ENCODE peak calls at places on chromosomes 2 and 18, in ten cellular contexts. One of them, this sample, is unnamed.

GRCh38 chr2:126685629-126686028 is 29.7 kb downstream of the GYPC start:
- DNase-seq in left lung: no peak
- DNase-seq in left ventricle myocardium inferior: no peak
- DNase-seq in A673: no peak
- DNase-seq in cardiac muscle cell: no peak
- DNase-seq in uterus: no peak
- DNase-seq in progenitor cell of endocrine pancreas: no peak
- DNase-seq in GM10248: no peak
- DNase-seq in fibroblast of lung: no peak
- DNase-seq in colonic mucosa: no peak
- DNase-seq in this sample: no peak

GRCh38 chr18:76764296-76764901 is 58.0 kb upstream of the ZNF236 start:
- DNase-seq in uterus: no peak
- DNase-seq in left lung: no peak
- DNase-seq in left ventricle myocardium inferior: no peak
- DNase-seq in fibroblast of lung: no peak
- DNase-seq in A673: no peak
- DNase-seq in GM10248: no peak
- DNase-seq in colonic mucosa: no peak
- DNase-seq in cardiac muscle cell: no peak
- DNase-seq in progenitor cell of endocrine pancreas: no peak
- DNase-seq in this sample: no peak

GRCh38 chr2:218631837-218632236 is 24.1 kb downstream of the PLCD4 start:
- DNase-seq in A673: peak
- DNase-seq in left lung: no peak
- DNase-seq in fibroblast of lung: peak
- DNase-seq in GM10248: no peak
- DNase-seq in cardiac muscle cell: peak
- DNase-seq in left ventricle myocardium inferior: no peak
- DNase-seq in uterus: no peak
- DNase-seq in progenitor cell of endocrine pancreas: no peak
- DNase-seq in colonic mucosa: no peak
- DNase-seq in this sample: no peak

GRCh38 chr2:41989503-41990180 is 58.2 kb upstream of the PKDCC start:
- DNase-seq in fibroblast of lung: no peak
- DNase-seq in colonic mucosa: no peak
- DNase-seq in uterus: no peak
- DNase-seq in A673: peak
- DNase-seq in left lung: no peak
- DNase-seq in cardiac muscle cell: peak
- DNase-seq in left ventricle myocardium inferior: no peak
- DNase-seq in GM10248: no peak
- DNase-seq in progenitor cell of endocrine pancreas: no peak
- DNase-seq in this sample: no peak

GRCh38 chr2:86360781-86361180 is 23.4 kb upstream of the REEP1 start:
- DNase-seq in uterus: no peak
- DNase-seq in left ventricle myocardium inferior: no peak
- DNase-seq in colonic mucosa: no peak
- DNase-seq in left lung: no peak
- DNase-seq in fibroblast of lung: no peak
- DNase-seq in progenitor cell of endocrine pancreas: no peak
- DNase-seq in A673: no peak
- DNase-seq in cardiac muscle cell: no peak
- DNase-seq in GM10248: no peak
- DNase-seq in this sample: no peak

GRCh38 chr2:157696036-157696435 is 67.4 kb upstream of the ACVR1C start:
- DNase-seq in fibroblast of lung: peak
- DNase-seq in GM10248: no peak
- DNase-seq in uterus: no peak
- DNase-seq in progenitor cell of endocrine pancreas: no peak
- DNase-seq in cardiac muscle cell: no peak
- DNase-seq in left ventricle myocardium inferior: no peak
- DNase-seq in left lung: no peak
- DNase-seq in A673: no peak
- DNase-seq in colonic mucosa: no peak
- DNase-seq in this sample: no peak

GRCh38 chr2:188272121-188272520 is 19.6 kb upstream of the GULP1 start:
- DNase-seq in left ventricle myocardium inferior: no peak
- DNase-seq in colonic mucosa: no peak
- DNase-seq in uterus: no peak
- DNase-seq in A673: no peak
- DNase-seq in cardiac muscle cell: no peak
- DNase-seq in GM10248: no peak
- DNase-seq in progenitor cell of endocrine pancreas: no peak
- DNase-seq in fibroblast of lung: no peak
- DNase-seq in left lung: no peak
- DNase-seq in this sample: no peak

GRCh38 chr2:101883860-101884259 is 107.9 kb upstream of the IL1R2 start:
- DNase-seq in uterus: no peak
- DNase-seq in fibroblast of lung: peak
- DNase-seq in left lung: no peak
- DNase-seq in A673: peak
- DNase-seq in cardiac muscle cell: peak
- DNase-seq in progenitor cell of endocrine pancreas: no peak
- DNase-seq in left ventricle myocardium inferior: no peak
- DNase-seq in colonic mucosa: peak
- DNase-seq in GM10248: peak
- DNase-seq in this sample: peak

GRCh38 chr2:73561422-73561821 is 80.8 kb downstream of the NAT8 start:
- DNase-seq in left ventricle myocardium inferior: no peak
- DNase-seq in A673: no peak
- DNase-seq in uterus: no peak
- DNase-seq in fibroblast of lung: peak
- DNase-seq in GM10248: no peak
- DNase-seq in left lung: no peak
- DNase-seq in cardiac muscle cell: peak
- DNase-seq in progenitor cell of endocrine pancreas: no peak
- DNase-seq in colonic mucosa: no peak
- DNase-seq in this sample: no peak

GRCh38 chr2:37365669-37366068 is 21.2 kb downstream of the QPCT start:
- DNase-seq in left lung: no peak
- DNase-seq in GM10248: peak
- DNase-seq in left ventricle myocardium inferior: no peak
- DNase-seq in uterus: no peak
- DNase-seq in fibroblast of lung: peak
- DNase-seq in cardiac muscle cell: no peak
- DNase-seq in colonic mucosa: no peak
- DNase-seq in A673: no peak
- DNase-seq in progenitor cell of endocrine pancreas: no peak
- DNase-seq in this sample: peak

GRCh38 chr18:39453882-39454281 is 1888.3 kb upstream of the CELF4 start:
- DNase-seq in left lung: no peak
- DNase-seq in left ventricle myocardium inferior: no peak
- DNase-seq in uterus: peak
- DNase-seq in A673: peak
- DNase-seq in cardiac muscle cell: peak
- DNase-seq in GM10248: no peak
- DNase-seq in progenitor cell of endocrine pancreas: no peak
- DNase-seq in fibroblast of lung: peak
- DNase-seq in colonic mucosa: no peak
- DNase-seq in this sample: no peak

GRCh38 chr2:73268368-73268830 is 15.9 kb downstream of the FBXO41 start:
- DNase-seq in progenitor cell of endocrine pancreas: no peak
- DNase-seq in colonic mucosa: peak
- DNase-seq in left lung: no peak
- DNase-seq in left ventricle myocardium inferior: no peak
- DNase-seq in uterus: no peak
- DNase-seq in A673: no peak
- DNase-seq in cardiac muscle cell: no peak
- DNase-seq in fibroblast of lung: no peak
- DNase-seq in GM10248: no peak
- DNase-seq in this sample: no peak

GRCh38 chr18:37335337-37335736 is 230.3 kb downstream of the CELF4 start:
- DNase-seq in fibroblast of lung: peak
- DNase-seq in GM10248: no peak
- DNase-seq in A673: no peak
- DNase-seq in left ventricle myocardium inferior: no peak
- DNase-seq in progenitor cell of endocrine pancreas: no peak
- DNase-seq in cardiac muscle cell: peak
- DNase-seq in left lung: no peak
- DNase-seq in uterus: no peak
- DNase-seq in colonic mucosa: no peak
- DNase-seq in this sample: peak

GRCh38 chr2:149040451-149040850 is 2.0 kb downstream of the LYPD6B start:
- DNase-seq in uterus: no peak
- DNase-seq in cardiac muscle cell: peak
- DNase-seq in left ventricle myocardium inferior: no peak
- DNase-seq in A673: peak
- DNase-seq in left lung: no peak
- DNase-seq in colonic mucosa: peak
- DNase-seq in progenitor cell of endocrine pancreas: no peak
- DNase-seq in GM10248: peak
- DNase-seq in fibroblast of lung: no peak
- DNase-seq in this sample: peak

GRCh38 chr2:149039213-149039724 is 770 bp downstream of the LYPD6B start:
- DNase-seq in A673: no peak
- DNase-seq in left lung: no peak
- DNase-seq in GM10248: no peak
- DNase-seq in left ventricle myocardium inferior: no peak
- DNase-seq in uterus: no peak
- DNase-seq in fibroblast of lung: no peak
- DNase-seq in progenitor cell of endocrine pancreas: no peak
- DNase-seq in cardiac muscle cell: no peak
- DNase-seq in colonic mucosa: no peak
- DNase-seq in this sample: no peak

GRCh38 chr2:149037851-149038250 is 648 bp upstream of the LYPD6B start:
- DNase-seq in left ventricle myocardium inferior: no peak
- DNase-seq in cardiac muscle cell: no peak
- DNase-seq in left lung: no peak
- DNase-seq in GM10248: no peak
- DNase-seq in fibroblast of lung: no peak
- DNase-seq in progenitor cell of endocrine pancreas: no peak
- DNase-seq in colonic mucosa: peak
- DNase-seq in uterus: no peak
- DNase-seq in A673: no peak
- DNase-seq in this sample: no peak

GRCh38 chr2:149036507-149037293 is 1.8 kb upstream of the LYPD6B start:
- DNase-seq in cardiac muscle cell: no peak
- DNase-seq in uterus: no peak
- DNase-seq in left ventricle myocardium inferior: no peak
- DNase-seq in GM10248: no peak
- DNase-seq in left lung: no peak
- DNase-seq in fibroblast of lung: no peak
- DNase-seq in progenitor cell of endocrine pancreas: no peak
- DNase-seq in A673: no peak
- DNase-seq in colonic mucosa: no peak
- DNase-seq in this sample: no peak

GRCh38 chr2:149038442-149039212 is at the start of gene LYPD6B:
- DNase-seq in GM10248: peak
- DNase-seq in progenitor cell of endocrine pancreas: peak
- DNase-seq in uterus: no peak
- DNase-seq in left ventricle myocardium inferior: no peak
- DNase-seq in left lung: no peak
- DNase-seq in colonic mucosa: peak
- DNase-seq in A673: peak
- DNase-seq in fibroblast of lung: no peak
- DNase-seq in cardiac muscle cell: peak
- DNase-seq in this sample: no peak
- TF ChIP-seq CTCF in GM10248: peak
- TF ChIP-seq CTCF in progenitor cell of endocrine pancreas: peak
- TF ChIP-seq CTCF in uterus: no peak
- TF ChIP-seq CTCF in left ventricle myocardium inferior: no peak
- TF ChIP-seq CTCF in left lung: no peak
- TF ChIP-seq CTCF in colonic mucosa: no peak
- TF ChIP-seq CTCF in A673: no peak
- TF ChIP-seq CTCF in fibroblast of lung: no peak
- TF ChIP-seq CTCF in cardiac muscle cell: no peak
- TF ChIP-seq CTCF in this sample: no peak

DNA sequence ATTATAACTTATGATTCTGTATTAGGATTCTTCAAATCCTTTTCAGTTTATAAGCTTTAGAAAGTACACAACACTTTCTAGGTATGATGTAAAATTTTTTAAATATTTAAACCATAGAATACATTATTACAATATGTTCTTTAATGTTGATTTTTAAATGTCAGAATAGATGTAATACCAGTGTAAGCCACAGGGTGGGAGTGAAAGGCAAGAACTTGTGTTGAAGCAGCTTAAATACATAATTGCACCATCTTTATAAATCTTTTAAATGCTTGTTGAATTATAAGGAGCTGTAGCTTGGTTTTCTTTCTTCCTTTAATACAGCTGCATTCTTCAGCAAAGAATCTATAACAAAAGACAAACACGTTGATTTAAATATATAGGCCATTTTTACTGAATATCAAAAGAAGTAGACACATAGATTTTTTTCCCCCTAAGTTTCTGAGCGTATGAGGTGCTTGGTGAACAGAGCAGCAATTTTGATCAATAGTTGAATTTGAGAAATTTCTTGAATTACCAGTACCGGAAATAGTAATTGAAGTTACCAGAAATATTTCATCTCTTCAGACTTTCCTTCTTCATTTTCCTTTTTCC is 63.0 kb downstream of the TANK start:
- DNase-seq in progenitor cell of endocrine pancreas: no peak
- DNase-seq in A673: peak
- DNase-seq in left lung: no peak
- DNase-seq in left ventricle myocardium inferior: no peak
- DNase-seq in fibroblast of lung: peak
- DNase-seq in uterus: no peak
- DNase-seq in GM10248: no peak
- DNase-seq in cardiac muscle cell: peak
- DNase-seq in colonic mucosa: no peak
- DNase-seq in this sample: no peak
- TF ChIP-seq CTCF in progenitor cell of endocrine pancreas: peak
- TF ChIP-seq CTCF in A673: peak
- TF ChIP-seq CTCF in left lung: peak
- TF ChIP-seq CTCF in left ventricle myocardium inferior: peak
- TF ChIP-seq CTCF in fibroblast of lung: peak
- TF ChIP-seq CTCF in uterus: peak
- TF ChIP-seq CTCF in GM10248: peak
- TF ChIP-seq CTCF in cardiac muscle cell: peak
- TF ChIP-seq CTCF in colonic mucosa: peak
- TF ChIP-seq CTCF in this sample: peak

DNA sequence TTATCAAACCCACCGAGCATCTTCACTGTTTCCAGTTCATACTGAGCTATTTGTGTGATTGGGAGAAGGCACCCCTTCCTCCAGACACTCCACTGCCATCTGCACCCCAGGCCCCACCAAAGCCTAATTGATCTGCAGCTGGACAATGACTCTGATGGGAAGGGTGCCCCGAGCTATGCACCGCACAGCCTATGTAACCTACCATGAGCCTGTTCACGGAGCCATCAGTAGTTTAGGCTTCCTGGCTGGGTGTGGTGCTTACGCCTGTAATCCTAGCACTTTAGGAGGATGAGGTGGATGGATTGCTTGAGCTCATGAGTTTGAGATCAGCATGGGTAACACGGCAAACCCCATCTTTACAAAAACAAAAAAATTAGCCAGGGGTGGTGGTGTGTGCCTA is 17.8 kb upstream of the ASAP2 start:
- DNase-seq in colonic mucosa: no peak
- DNase-seq in GM10248: no peak
- DNase-seq in left ventricle myocardium inferior: no peak
- DNase-seq in fibroblast of lung: no peak
- DNase-seq in left lung: no peak
- DNase-seq in uterus: no peak
- DNase-seq in cardiac muscle cell: no peak
- DNase-seq in progenitor cell of endocrine pancreas: no peak
- DNase-seq in A673: no peak
- DNase-seq in this sample: no peak
- TF ChIP-seq CTCF in colonic mucosa: no peak
- TF ChIP-seq CTCF in GM10248: no peak
- TF ChIP-seq CTCF in left ventricle myocardium inferior: no peak
- TF ChIP-seq CTCF in fibroblast of lung: no peak
- TF ChIP-seq CTCF in left lung: no peak
- TF ChIP-seq CTCF in uterus: no peak
- TF ChIP-seq CTCF in cardiac muscle cell: no peak
- TF ChIP-seq CTCF in progenitor cell of endocrine pancreas: no peak
- TF ChIP-seq CTCF in A673: no peak
- TF ChIP-seq CTCF in this sample: no peak

GRCh38 chr2:43212931-43213330 is 13.5 kb downstream of the ZFP36L2 start:
- DNase-seq in progenitor cell of endocrine pancreas: no peak
- DNase-seq in left lung: peak
- DNase-seq in fibroblast of lung: no peak
- DNase-seq in colonic mucosa: peak
- DNase-seq in cardiac muscle cell: no peak
- DNase-seq in left ventricle myocardium inferior: peak
- DNase-seq in uterus: peak
- DNase-seq in A673: no peak
- DNase-seq in GM10248: no peak
- DNase-seq in this sample: no peak
- TF ChIP-seq CTCF in progenitor cell of endocrine pancreas: no peak
- TF ChIP-seq CTCF in left lung: no peak
- TF ChIP-seq CTCF in fibroblast of lung: no peak
- TF ChIP-seq CTCF in colonic mucosa: no peak
- TF ChIP-seq CTCF in cardiac muscle cell: no peak
- TF ChIP-seq CTCF in left ventricle myocardium inferior: no peak
- TF ChIP-seq CTCF in uterus: no peak
- TF ChIP-seq CTCF in A673: no peak
- TF ChIP-seq CTCF in GM10248: no peak
- TF ChIP-seq CTCF in this sample: no peak